ENCODE peak calls at places on chromosomes 6 and 20, in ten cellular contexts. X, T, M, N, L, W, S, A, B and R are unnamed samples.

GRCh38 chr6:51885957-51886356 is 201.5 kb downstream of the PKHD1 start:
- DNase-seq in S (no peak), A (no peak), B (no peak), X (no peak), W (no peak), M (no peak), L (no peak), N (no peak), T (no peak), R (no peak)

GRCh38 chr6:35318200-35318844 is 20.7 kb downstream of the DEF6 start:
- DNase-seq in N (peak), S (peak), X (peak), B (no peak), A (peak), M (peak), T (peak), L (peak), W (no peak), R (peak)

GRCh38 chr20:57040924-57041323 is 225.5 kb downstream of the BMP7 start:
- DNase-seq in T (no peak), X (no peak), A (no peak), L (no peak), S (no peak), N (no peak), W (no peak), B (no peak), M (peak), R (no peak)

GRCh38 chr20:14062786-14063185 is 67.5 kb downstream of the MACROD2 start:
- DNase-seq in B (no peak), W (no peak), X (no peak), N (no peak), L (no peak), T (no peak), M (no peak), S (no peak), A (no peak), R (no peak)

GRCh38 chr6:151071295-151071694 is 168.5 kb upstream of the AKAP12 start:
- DNase-seq in W (no peak), L (no peak), A (peak), S (no peak), B (no peak), X (peak), T (no peak), M (peak), N (peak), R (peak)

GRCh38 chr6:97040355-97040860 is 115.9 kb downstream of the KLHL32 start:
- DNase-seq in N (no peak), B (no peak), S (no peak), A (no peak), W (no peak), X (no peak), T (no peak), M (no peak), L (no peak), R (no peak)

GRCh38 chr6:159790947-159791598 is 806 bp downstream of the MRPL18 start:
- DNase-seq in B (no peak), W (no peak), T (no peak), S (no peak), A (no peak), N (peak), M (no peak), X (peak), L (no peak), R (no peak)

GRCh38 chr6:142844065-142844755 is 100.8 kb downstream of the HIVEP2 start:
- DNase-seq in L (no peak), M (no peak), S (no peak), W (no peak), A (no peak), T (no peak), B (no peak), N (no peak), X (no peak), R (no peak)

GRCh38 chr6:41200296-41200900 is 551 bp downstream of the TREML2 start:
- DNase-seq in B (no peak), N (peak), M (no peak), T (no peak), W (no peak), L (no peak), A (peak), S (no peak), X (no peak), R (no peak)

GRCh38 chr6:128204621-128205020 is 303.8 kb upstream of the THEMIS start:
- DNase-seq in B (no peak), X (no peak), S (no peak), M (no peak), W (no peak), T (no peak), N (no peak), A (no peak), L (no peak), R (no peak)

GRCh38 chr20:41413169-41413568 is 46.6 kb upstream of the EMILIN3 start:
- DNase-seq in W (no peak), A (no peak), M (no peak), X (no peak), N (no peak), S (no peak), L (no peak), T (no peak), B (no peak), R (no peak)

GRCh38 chr20:3681931-3682820 is at the start of gene ADAM33:
- DNase-seq in X (peak), A (no peak), M (peak), T (no peak), N (peak), B (no peak), L (peak), W (no peak), S (no peak), R (no peak)

GRCh38 chr6:69084746-69085335 is 449.8 kb downstream of the ADGRB3 start:
- DNase-seq in S (no peak), W (no peak), X (no peak), T (no peak), A (no peak), B (no peak), L (no peak), N (no peak), M (no peak), R (no peak)

GRCh38 chr20:3890410-3890751 is 1.2 kb downstream of the PANK2 start:
- DNase-seq in W (no peak), A (no peak), B (no peak), S (no peak), X (peak), L (no peak), M (no peak), N (no peak), T (no peak), R (no peak)

GRCh38 chr6:144581807-144582537 is 296.8 kb downstream of the UTRN start:
- DNase-seq in N (no peak), W (no peak), M (no peak), X (no peak), B (no peak), S (no peak), L (no peak), A (peak), T (no peak), R (no peak)

GRCh38 chr20:4190792-4191519 is 175.6 kb upstream of the RNF24 start:
- DNase-seq in X (no peak), N (no peak), A (no peak), S (no peak), W (no peak), B (no peak), L (no peak), M (no peak), T (no peak), R (no peak)

GRCh38 chr20:47181056-47181862 is 175.2 kb downstream of the ZMYND8 start:
- DNase-seq in N (no peak), L (no peak), M (no peak), A (no peak), S (no peak), W (peak), B (peak), X (no peak), T (no peak), R (peak)

GRCh38 chr6:61755739-61756138 is 530.3 kb downstream of the KHDRBS2 start:
- DNase-seq in S (no peak), X (no peak), A (no peak), N (no peak), W (no peak), M (no peak), B (no peak), L (no peak), T (no peak), R (no peak)

GRCh38 chr6:115271434-115271833 is 789.3 kb downstream of the FRK start:
- DNase-seq in B (no peak), W (no peak), N (no peak), A (no peak), S (no peak), T (no peak), X (no peak), M (no peak), L (no peak), R (no peak)

GRCh38 chr6:16345449-16346330 is 107.3 kb downstream of the GMPR start:
- DNase-seq in T (no peak), A (peak), B (no peak), M (peak), S (no peak), X (no peak), L (no peak), W (no peak), N (peak), R (no peak)

GRCh38 chr6:439681-440167 is 48.2 kb downstream of the IRF4 start:
- DNase-seq in W (no peak), N (peak), M (no peak), S (no peak), L (peak), A (peak), B (no peak), X (no peak), T (no peak), R (no peak)

GRCh38 chr20:40991181-40991889 is 37.3 kb upstream of the TOP1 start:
- DNase-seq in B (peak), L (peak), M (no peak), T (no peak), A (peak), S (no peak), X (no peak), N (no peak), W (peak), R (no peak)

GRCh38 chr6:112253842-112254816 is at the start of gene LAMA4:
- DNase-seq in N (peak), W (no peak), A (peak), L (peak), B (no peak), S (peak), T (no peak), M (peak), X (peak), R (peak)

GRCh38 chr6:1380625-1381396 is 8.6 kb upstream of the FOXF2 start:
- DNase-seq in B (no peak), M (no peak), W (no peak), A (no peak), T (no peak), X (no peak), S (no peak), N (no peak), L (no peak), R (no peak)

GRCh38 chr6:35611235-35611634 is 77.5 kb downstream of the FKBP5 start:
- DNase-seq in S (no peak), W (no peak), X (no peak), T (no peak), M (no peak), L (no peak), B (no peak), N (no peak), A (no peak), R (no peak)

GRCh38 chr6:134165827-134166226 is 113.4 kb upstream of the SLC2A12 start:
- DNase-seq in B (no peak), L (no peak), N (no peak), M (no peak), A (no peak), W (no peak), S (no peak), X (no peak), T (no peak), R (no peak)

DNA sequence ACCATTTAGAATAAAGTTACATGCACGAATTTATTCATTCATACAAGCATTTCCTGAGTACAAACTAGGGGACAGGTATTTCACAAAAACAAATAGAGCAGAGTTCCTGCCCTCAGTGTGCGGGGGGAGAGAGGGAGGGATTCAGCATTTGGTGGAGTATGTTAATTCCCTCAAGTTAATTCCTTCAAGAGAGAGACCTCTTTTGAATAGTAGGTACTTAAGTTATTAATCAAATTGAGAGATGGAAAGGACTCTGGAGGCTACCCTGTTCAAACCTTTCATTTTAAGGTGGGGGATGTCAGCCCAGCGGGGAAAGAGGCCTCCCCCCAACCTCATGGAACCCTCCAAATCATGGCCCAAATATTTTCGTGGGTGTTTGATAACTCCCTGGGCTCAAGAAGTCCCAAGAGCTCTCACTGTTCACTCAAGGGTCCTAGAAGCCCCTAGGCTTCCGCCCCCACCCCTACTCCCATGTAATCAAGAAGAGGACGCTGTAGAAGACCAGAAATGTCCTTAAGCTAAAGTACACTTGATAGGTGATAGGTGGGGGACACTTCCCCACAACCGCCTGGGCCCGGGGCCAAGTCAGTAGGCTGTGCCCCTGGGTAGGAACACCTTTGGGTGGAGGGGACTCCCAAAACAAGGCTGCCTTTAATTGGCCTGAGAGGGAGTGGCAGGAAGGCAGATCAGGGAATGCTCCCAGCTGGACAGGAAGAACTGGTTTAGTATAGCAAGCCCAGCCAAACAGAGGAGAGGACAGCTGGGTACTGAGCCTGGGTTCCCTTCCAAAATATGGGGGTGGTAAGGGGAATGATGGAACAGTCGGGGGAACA is 2.9 kb downstream of the SDC4 start:
- DNase-seq in W (no peak), B (no peak), A (no peak), L (no peak), S (peak), N (no peak), M (no peak), X (no peak), T (peak), R (no peak)
- TF ChIP-seq POLR2A in W (no peak), B (no peak), A (no peak), L (no peak), S (peak), N (no peak), M (peak), X (no peak), T (no peak), R (no peak)

DNA sequence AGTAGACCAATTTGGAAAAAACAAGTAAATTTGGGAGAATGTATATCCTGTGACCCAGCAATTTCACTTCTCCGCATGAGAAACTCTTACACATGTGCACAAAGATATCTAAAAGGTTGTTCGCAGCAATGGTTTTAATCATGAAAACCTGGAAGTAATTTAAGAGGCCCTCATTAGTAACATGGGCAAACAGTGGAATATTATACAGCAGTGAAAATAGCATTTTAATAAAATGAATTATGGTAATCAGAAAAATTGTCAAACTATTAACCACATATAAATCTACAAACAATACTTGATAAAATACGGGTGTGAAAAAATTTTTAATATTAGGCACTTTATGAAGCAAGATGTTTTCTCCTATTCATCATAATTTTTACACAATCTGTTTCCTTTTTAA is 74.2 kb downstream of the KCNQ5 start:
- DNase-seq in W (no peak), A (no peak), M (no peak), X (no peak), S (no peak), L (no peak), T (no peak), N (no peak), B (no peak), R (no peak)
- TF ChIP-seq POLR2A in W (no peak), A (no peak), M (no peak), X (no peak), S (no peak), L (no peak), T (no peak), N (no peak), B (no peak), R (no peak)

GRCh38 chr20:48825551-48825885 is 2.3 kb downstream of the PREX1 start:
- DNase-seq in X (no peak), A (no peak), T (no peak), L (no peak), M (no peak), W (no peak), S (no peak), B (no peak), N (no peak), R (no peak)
- TF ChIP-seq POLR2A in X (no peak), A (no peak), T (no peak), L (no peak), M (no peak), W (no peak), S (no peak), B (no peak), N (no peak), R (no peak)

DNA sequence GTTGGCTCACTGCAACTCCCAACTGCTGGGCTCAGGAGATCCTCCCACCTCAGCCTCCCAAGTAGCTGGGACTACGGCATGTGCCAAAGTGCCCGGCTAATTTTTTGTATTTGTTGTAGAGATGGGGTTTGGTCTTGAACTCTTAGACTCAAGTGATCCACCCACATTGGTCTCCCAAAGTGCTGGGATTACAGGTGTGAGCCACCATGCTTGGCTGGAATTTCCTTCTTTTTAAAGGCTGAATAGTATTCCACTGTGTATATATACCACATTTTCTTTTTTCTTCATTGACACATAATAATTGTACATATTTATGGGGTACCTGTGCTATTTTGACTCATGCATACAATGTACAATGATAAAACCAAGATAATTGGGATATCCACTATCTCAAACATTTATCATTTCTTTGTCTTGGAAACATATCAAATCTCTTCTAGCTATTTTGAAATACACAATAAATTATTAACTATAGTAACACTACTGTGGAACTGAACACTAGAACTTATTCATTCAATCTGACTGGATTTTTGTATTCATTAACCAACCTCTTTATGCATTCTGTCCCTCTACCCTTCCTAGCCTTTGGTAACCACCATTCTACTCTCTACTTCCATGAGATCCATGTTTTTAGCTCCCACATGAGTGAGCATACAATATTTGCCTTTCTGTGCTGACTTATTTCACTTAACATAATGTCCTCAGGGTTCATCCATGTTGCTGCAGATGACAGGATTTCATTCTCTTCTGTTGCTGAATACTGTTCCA is 7.8 kb downstream of the MDC1 start:
- DNase-seq in W (no peak), N (no peak), A (no peak), M (no peak), S (no peak), T (no peak), X (no peak), L (no peak), B (no peak), R (no peak)
- TF ChIP-seq POLR2A in W (no peak), N (no peak), A (no peak), M (no peak), S (no peak), T (no peak), X (no peak), L (no peak), B (no peak), R (no peak)

GRCh38 chr6:43268782-43269272 is 25.5 kb downstream of the TTBK1 start:
- DNase-seq in T (no peak), W (no peak), M (no peak), S (no peak), A (no peak), X (no peak), L (no peak), N (no peak), B (no peak), R (no peak)

GRCh38 chr6:43268348-43268685 is 25.0 kb downstream of the TTBK1 start:
- DNase-seq in A (no peak), M (no peak), B (no peak), L (no peak), T (no peak), S (no peak), W (no peak), X (no peak), N (peak), R (no peak)

GRCh38 chr6:43271103-43271815 is 26.8 kb upstream of the SLC22A7 start:
- DNase-seq in B (no peak), X (no peak), T (no peak), L (no peak), A (no peak), W (no peak), N (no peak), M (no peak), S (no peak), R (no peak)

GRCh38 chr6:43267619-43268347 is 24.5 kb downstream of the TTBK1 start:
- DNase-seq in S (peak), T (no peak), M (no peak), L (no peak), A (no peak), X (no peak), N (no peak), W (no peak), B (no peak), R (no peak)

GRCh38 chr6:43269273-43270007 is 26.2 kb downstream of the TTBK1 start:
- DNase-seq in X (no peak), N (peak), M (no peak), T (no peak), A (no peak), B (no peak), W (no peak), S (peak), L (no peak), R (no peak)
- TF ChIP-seq POLR2A in X (no peak), N (no peak), M (no peak), T (no peak), A (no peak), B (no peak), W (no peak), S (peak), L (no peak), R (no peak)